ENCODE peak calls at places on chromosomes 2 and 18, in seven cellular contexts. B is pancreas, N is mucosa of descending colon, V is thoracic aorta, P is spleen, R is endodermal cell, M is H9. W is an unnamed sample. For H3K4me1, the result is how much of the 10 kb centered on the place peaks cover.

GRCh38 chr2:189217546-189217945 is 38.0 kb upstream of the COL5A2 start:
- DNase-seq in P (no peak), M (peak), V (no peak), N (no peak), B (no peak), R (peak), W (no peak)

GRCh38 chr18:57809190-57809589 is 6.1 kb upstream of the ATP8B1 start:
- DNase-seq in N (no peak), M (no peak), V (no peak), P (no peak), B (no peak), R (no peak), W (no peak)

GRCh38 chr18:63905361-63905760 is 2.4 kb upstream of the SERPINB10 start:
- DNase-seq in N (no peak), R (no peak), M (no peak), V (no peak), P (no peak), B (no peak), W (no peak)

GRCh38 chr2:50727940-50728339 is 304.0 kb downstream of the NRXN1 start:
- DNase-seq in R (no peak), V (no peak), P (no peak), N (no peak), B (no peak), M (no peak), W (no peak)

GRCh38 chr18:42583197-42583776 is 532.2 kb downstream of the RIT2 start:
- DNase-seq in V (no peak), B (no peak), M (no peak), N (no peak), P (no peak), R (no peak), W (no peak)

GRCh38 chr2:64645014-64645418 is 8.7 kb downstream of the SERTAD2 start:
- DNase-seq in P (no peak), B (peak), R (peak), M (peak), V (no peak), N (peak), W (peak)

GRCh38 chr18:11946756-11947155 is 34.6 kb upstream of the IMPA2 start:
- DNase-seq in B (no peak), M (no peak), N (peak), V (no peak), R (peak), P (peak), W (no peak)

GRCh38 chr18:73752546-73752945 is 395.1 kb downstream of the FBXO15 start:
- DNase-seq in P (no peak), V (no peak), R (no peak), M (no peak), N (no peak), B (no peak), W (no peak)

GRCh38 chr2:61750624-61751023 is 103.2 kb downstream of the FAM161A start:
- DNase-seq in R (no peak), M (no peak), N (no peak), B (no peak), V (no peak), P (no peak), W (no peak)

GRCh38 chr2:64675860-64676259 is 22.1 kb upstream of the SERTAD2 start:
- DNase-seq in B (no peak), V (no peak), N (no peak), P (no peak), M (no peak), R (no peak), W (no peak)

GRCh38 chr2:96159084-96159830 is 14.0 kb upstream of the DUSP2 start:
- DNase-seq in N (no peak), V (no peak), R (peak), P (peak), B (peak), M (peak), W (no peak)

GRCh38 chr18:76131738-76132137 is 363.3 kb downstream of the ZNF516 start:
- DNase-seq in M (no peak), V (no peak), P (no peak), R (no peak), N (no peak), B (no peak), W (no peak)

GRCh38 chr2:108370080-108370479 is 7.7 kb upstream of the SULT1C4 start:
- DNase-seq in P (no peak), B (no peak), M (no peak), R (no peak), V (no peak), N (no peak), W (no peak)

GRCh38 chr2:194087089-194087488 is 1569.9 kb upstream of the SLC39A10 start:
- DNase-seq in P (no peak), V (no peak), M (no peak), N (no peak), B (no peak), R (no peak), W (no peak)

GRCh38 chr2:58484201-58484600 is 243.1 kb upstream of the FANCL start:
- DNase-seq in N (no peak), P (no peak), R (no peak), V (no peak), B (no peak), M (no peak), W (no peak)

GRCh38 chr2:189179607-189179979 is at the start of gene COL5A2:
- DNase-seq in M (peak), N (peak), B (no peak), R (peak), V (peak), P (no peak), W (no peak)

GRCh38 chr18:73842795-73843394 is 304.7 kb downstream of the FBXO15 start:
- DNase-seq in P (no peak), N (peak), M (peak), B (peak), V (no peak), R (peak), W (peak)

GRCh38 chr2:31539505-31539904 is 41.2 kb downstream of the SRD5A2 start:
- DNase-seq in V (no peak), P (no peak), B (no peak), N (no peak), R (peak), M (peak), W (no peak)

GRCh38 chr2:234495076-234495800 is 1.6 kb downstream of the ARL4C start:
- DNase-seq in V (no peak), N (no peak), R (peak), M (peak), B (no peak), P (peak), W (no peak)

GRCh38 chr2:241798631-241799521 is 10.1 kb upstream of the NEU4 start:
- DNase-seq in N (peak), P (peak), B (no peak), R (peak), V (no peak), M (no peak), W (no peak)
- H3K4me1 ChIP-seq in N (under half), P (under half), B (under half), R (under half), V (under half), M (under half), W (under half)

GRCh38 chr2:214436470-214436869 is 25.6 kb downstream of the VWC2L start:
- DNase-seq in P (no peak), R (no peak), B (no peak), M (no peak), N (no peak), V (no peak), W (no peak)
- TF ChIP-seq CTCF in P (no peak), R (no peak), B (no peak), M (no peak), N (no peak), V (no peak), W (no peak)

GRCh38 chr2:25338401-25338800 is 3.3 kb downstream of the DNMT3A start:
- DNase-seq in M (no peak), R (no peak), B (no peak), P (peak), N (no peak), V (no peak), W (no peak)

GRCh38 chr2:25336446-25336845 is 5.3 kb downstream of the DNMT3A start:
- DNase-seq in M (no peak), B (no peak), N (no peak), V (no peak), P (peak), R (no peak), W (no peak)

GRCh38 chr2:25335971-25336370 is 5.8 kb downstream of the DNMT3A start:
- DNase-seq in R (no peak), P (peak), M (no peak), V (no peak), B (no peak), N (no peak), W (no peak)

GRCh38 chr2:25337891-25338290 is 3.8 kb downstream of the DNMT3A start:
- DNase-seq in N (no peak), M (no peak), R (no peak), B (no peak), V (no peak), P (peak), W (no peak)

GRCh38 chr2:25337276-25337675 is 4.4 kb downstream of the DNMT3A start:
- DNase-seq in V (no peak), B (no peak), P (peak), M (no peak), N (no peak), R (no peak), W (no peak)
- H3K4me1 ChIP-seq in V (half or more), B (under half), P (under half), M (under half), N (under half), R (under half), W (half or more)

DNA sequence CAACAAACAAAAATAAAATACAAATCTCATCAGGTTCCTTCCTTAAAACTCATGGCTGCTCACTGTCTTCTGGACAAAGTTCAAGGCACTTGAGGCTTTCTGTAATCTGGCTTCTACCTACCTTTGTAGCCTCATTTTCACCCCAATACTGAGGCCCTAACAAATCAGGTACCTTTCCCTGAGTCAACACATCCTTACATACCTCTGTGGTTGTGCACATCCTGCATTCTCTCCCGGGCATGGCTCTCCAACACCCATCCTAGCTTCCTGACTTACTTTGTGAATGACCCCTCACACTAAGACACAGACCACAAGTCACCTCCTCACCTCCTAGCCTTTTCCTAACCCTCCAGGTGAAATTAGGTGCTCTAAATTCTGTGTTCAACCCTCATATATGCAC is 190.9 kb downstream of the PID1 start:
- DNase-seq in N (no peak), B (no peak), M (no peak), V (no peak), R (no peak), P (no peak), W (no peak)
- TF ChIP-seq CTCF in N (no peak), B (no peak), M (no peak), V (no peak), R (no peak), P (no peak), W (no peak)

GRCh38 chr18:48753741-48754140 is 197.0 kb downstream of the SMAD7 start:
- DNase-seq in V (no peak), N (no peak), P (no peak), B (no peak), M (no peak), R (no peak), W (no peak)

GRCh38 chr18:48752478-48752877 is 198.3 kb downstream of the SMAD7 start:
- DNase-seq in B (no peak), M (no peak), P (no peak), N (no peak), V (no peak), R (no peak), W (no peak)

GRCh38 chr18:48754559-48754958 is 196.2 kb downstream of the SMAD7 start:
- DNase-seq in V (no peak), P (no peak), M (no peak), B (no peak), R (no peak), N (no peak), W (no peak)

GRCh38 chr18:48751727-48752468 is 198.9 kb downstream of the SMAD7 start:
- DNase-seq in M (no peak), P (no peak), B (no peak), N (no peak), R (no peak), V (no peak), W (no peak)

DNA sequence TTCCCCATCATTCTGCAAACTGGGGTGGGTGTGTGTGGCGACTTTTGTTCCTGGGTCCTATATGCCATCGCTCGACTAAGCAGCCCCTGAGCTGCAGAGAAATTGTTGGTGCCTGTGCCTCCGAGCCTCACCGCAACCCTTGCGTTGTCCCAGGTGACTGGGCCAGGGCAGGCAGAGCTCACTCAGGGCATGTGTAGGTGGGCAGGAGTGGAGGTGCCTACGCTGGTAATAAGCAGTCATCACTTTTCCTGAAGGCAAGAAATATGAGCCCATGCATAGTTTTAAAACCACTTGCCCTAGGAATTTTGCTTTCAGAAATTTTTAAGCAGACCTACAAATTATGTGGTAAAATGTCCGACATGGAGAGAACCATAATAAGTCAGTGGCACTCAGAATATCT is 197.8 kb downstream of the SMAD7 start:
- DNase-seq in V (no peak), N (no peak), P (no peak), M (no peak), R (no peak), B (no peak), W (no peak)
- H3K4me1 ChIP-seq in V (half or more), N (under half), P (under half), M (under half), R (under half), B (under half), W (under half)

DNA sequence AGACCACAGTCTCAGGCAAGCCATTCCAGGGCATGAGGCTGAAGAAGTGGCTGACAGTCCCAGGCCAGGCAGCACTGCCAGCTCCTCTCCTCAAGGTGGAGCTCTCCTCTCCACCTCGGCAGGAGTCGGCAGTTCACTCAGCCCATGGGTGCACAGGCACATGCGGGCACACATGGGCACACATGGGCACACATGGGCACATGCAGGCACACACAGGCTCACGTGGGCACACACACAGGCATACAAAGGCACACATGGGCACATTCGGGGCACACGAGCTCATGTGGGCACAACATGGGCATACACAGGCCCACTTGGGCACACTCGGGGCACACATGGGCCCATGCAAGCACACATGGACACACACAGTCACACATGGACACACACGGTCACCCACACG is 65.3 kb upstream of the TAF1B start:
- DNase-seq in P (peak), V (no peak), N (no peak), B (no peak), R (peak), M (peak), W (no peak)
- TF ChIP-seq CTCF in P (peak), V (no peak), N (peak), B (no peak), R (peak), M (peak), W (no peak)

W was measured in stomach.